ENCODE peak calls at places on chromosome 17, in four cellular contexts. H, X, I and G are unnamed samples.

GRCh38 chr17:27446569-27447301 is 9.5 kb upstream of the KSR1 start:
- DNase-seq in H (no peak), X (peak), I (no peak), G (no peak)

GRCh38 chr17:76816590-76817135 is 51.5 kb upstream of the MGAT5B start:
- DNase-seq in H (peak), X (peak), I (peak), G (peak)

GRCh38 chr17:4877089-4877488 is 22.2 kb upstream of the C17orf107 start:
- DNase-seq in H (no peak), X (no peak), I (no peak), G (no peak)

GRCh38 chr17:82213251-82214011 is 789 bp upstream of the CCDC57 start:
- DNase-seq in H (peak), X (peak), I (no peak), G (peak)

GRCh38 chr17:69608808-69609494 is 194.5 kb downstream of the MAP2K6 start:
- DNase-seq in H (no peak), X (peak), I (no peak), G (peak)

GRCh38 chr17:38702900-38703741 is 2.0 kb upstream of the MLLT6 start:
- DNase-seq in H (no peak), X (no peak), I (peak), G (peak)

GRCh38 chr17:4715071-4715749 is 4.8 kb downstream of the ARRB2 start:
- DNase-seq in H (peak), X (no peak), I (no peak), G (no peak)

GRCh38 chr17:60909405-60909804 is 231.8 kb downstream of the BCAS3 start:
- DNase-seq in H (no peak), X (no peak), I (no peak), G (no peak)

GRCh38 chr17:62871291-62871690 is 63.2 kb upstream of the MARCHF10 start:
- DNase-seq in H (no peak), X (no peak), I (no peak), G (no peak)

GRCh38 chr17:45227101-45227591 is 5.5 kb downstream of the FMNL1 start:
- DNase-seq in H (no peak), X (no peak), I (peak), G (peak)

GRCh38 chr17:39867891-39868553 is at the start of gene ZPBP2:
- DNase-seq in H (peak), X (no peak), I (no peak), G (no peak)

GRCh38 chr17:3647769-3648540 is 11.4 kb downstream of the CTNS start:
- DNase-seq in H (peak), X (peak), I (peak), G (peak)

GRCh38 chr17:68700391-68700790 is 99.2 kb upstream of the FAM20A start:
- DNase-seq in H (no peak), X (no peak), I (no peak), G (no peak)

GRCh38 chr17:70369296-70369855 is 200.0 kb downstream of the KCNJ2 start:
- DNase-seq in H (no peak), X (no peak), I (no peak), G (no peak)

GRCh38 chr17:60639019-60639330 is 38.7 kb upstream of the BCAS3 start:
- DNase-seq in H (no peak), X (no peak), I (no peak), G (no peak)

GRCh38 chr17:46195217-46195855 is 2.1 kb upstream of the KANSL1 start:
- DNase-seq in H (no peak), X (no peak), I (no peak), G (no peak)

GRCh38 chr17:75440738-75441448 is 15.5 kb upstream of the TMEM94 start:
- DNase-seq in H (peak), X (no peak), I (no peak), G (no peak)

GRCh38 chr17:9928601-9929341 is 23.7 kb upstream of the RCVRN start:
- DNase-seq in H (peak), X (peak), I (peak), G (peak)

GRCh38 chr17:27572665-27573064 is 58.3 kb upstream of the LGALS9 start:
- DNase-seq in H (no peak), X (no peak), I (no peak), G (no peak)

GRCh38 chr17:37699285-37699973 is 45.4 kb downstream of the HNF1B start:
- DNase-seq in H (no peak), X (no peak), I (no peak), G (no peak)

GRCh38 chr17:75693500-75694481 is 26.7 kb downstream of the SAP30BP start:
- DNase-seq in H (peak), X (peak), I (no peak), G (peak)

GRCh38 chr17:64107517-64108235 is 22.3 kb downstream of the ERN1 start:
- DNase-seq in H (no peak), X (no peak), I (no peak), G (no peak)

GRCh38 chr17:4136373-4136772 is 6.5 kb downstream of the ZZEF1 start:
- DNase-seq in H (no peak), X (no peak), I (no peak), G (no peak)

GRCh38 chr17:31388770-31389672 is 2.5 kb upstream of the RAB11FIP4 start:
- DNase-seq in H (peak), X (no peak), I (peak), G (peak)

GRCh38 chr17:64118452-64118979 is 11.4 kb downstream of the ERN1 start:
- DNase-seq in H (no peak), X (no peak), I (no peak), G (no peak)

GRCh38 chr17:62855136-62855535 is 47.0 kb upstream of the MARCHF10 start:
- DNase-seq in H (no peak), X (no peak), I (no peak), G (no peak)

GRCh38 chr17:43368740-43369506 is 29.9 kb upstream of the ARL4D start:
- DNase-seq in H (peak), X (peak), I (peak), G (peak)

GRCh38 chr17:36498560-36499300 is 12.2 kb downstream of the ZNHIT3 start:
- DNase-seq in H (no peak), X (no peak), I (no peak), G (no peak)

GRCh38 chr17:61338000-61338864 is 61.4 kb upstream of the TBX2 start:
- DNase-seq in H (no peak), X (peak), I (no peak), G (peak)